ENCODE peak calls at places on chromosomes 2 and 18, in six cellular contexts. One of them, this sample, is unnamed.

GRCh38 chr18:52220062-52220591 is 119.9 kb upstream of the DCC start:
- DNase-seq in thoracic aorta: no peak
- DNase-seq in pancreas: no peak
- DNase-seq in hypothalamus: no peak
- DNase-seq in activated CD4-positive, alpha-beta T cell treated with anti-CD3 and anti-CD28 coated beads, Interleukin-2, amount 10 ng/mL, durations not matched to agents 7 days and 5 days: no peak
- DNase-seq in stimulated activated naive CD4-positive, alpha-beta T cell treated with Interleukin-2 at 50 U/mL for 16 hours: no peak
- DNase-seq in this sample: no peak

GRCh38 chr2:120251863-120252206 is 817 bp upstream of the RALB start:
- DNase-seq in thoracic aorta: no peak
- DNase-seq in pancreas: no peak
- DNase-seq in hypothalamus: no peak
- DNase-seq in activated CD4-positive, alpha-beta T cell treated with anti-CD3 and anti-CD28 coated beads, Interleukin-2, amount 10 ng/mL, durations not matched to agents 7 days and 5 days: no peak
- DNase-seq in stimulated activated naive CD4-positive, alpha-beta T cell treated with Interleukin-2 at 50 U/mL for 16 hours: no peak
- DNase-seq in this sample: no peak

GRCh38 chr2:182504903-182505302 is 78.1 kb upstream of the PDE1A start:
- DNase-seq in thoracic aorta: no peak
- DNase-seq in pancreas: no peak
- DNase-seq in hypothalamus: no peak
- DNase-seq in activated CD4-positive, alpha-beta T cell treated with anti-CD3 and anti-CD28 coated beads, Interleukin-2, amount 10 ng/mL, durations not matched to agents 7 days and 5 days: no peak
- DNase-seq in stimulated activated naive CD4-positive, alpha-beta T cell treated with Interleukin-2 at 50 U/mL for 16 hours: no peak
- DNase-seq in this sample: no peak

GRCh38 chr2:238938460-238939055 is 90.7 kb downstream of the TWIST2 start:
- DNase-seq in thoracic aorta: peak; percentile 31
- DNase-seq in pancreas: peak; percentile 36
- DNase-seq in hypothalamus: no peak
- DNase-seq in activated CD4-positive, alpha-beta T cell treated with anti-CD3 and anti-CD28 coated beads, Interleukin-2, amount 10 ng/mL, durations not matched to agents 7 days and 5 days: no peak
- DNase-seq in stimulated activated naive CD4-positive, alpha-beta T cell treated with Interleukin-2 at 50 U/mL for 16 hours: no peak
- DNase-seq in this sample: no peak

GRCh38 chr2:4662161-4662779 is 958.9 kb downstream of the DCDC2C start:
- DNase-seq in thoracic aorta: no peak
- DNase-seq in pancreas: no peak
- DNase-seq in hypothalamus: no peak
- DNase-seq in activated CD4-positive, alpha-beta T cell treated with anti-CD3 and anti-CD28 coated beads, Interleukin-2, amount 10 ng/mL, durations not matched to agents 7 days and 5 days: no peak
- DNase-seq in stimulated activated naive CD4-positive, alpha-beta T cell treated with Interleukin-2 at 50 U/mL for 16 hours: no peak
- DNase-seq in this sample: no peak

GRCh38 chr2:27128810-27129571 is 5.4 kb downstream of the ABHD1 start:
- DNase-seq in thoracic aorta: no peak
- DNase-seq in pancreas: no peak
- DNase-seq in hypothalamus: no peak
- DNase-seq in activated CD4-positive, alpha-beta T cell treated with anti-CD3 and anti-CD28 coated beads, Interleukin-2, amount 10 ng/mL, durations not matched to agents 7 days and 5 days: no peak
- DNase-seq in stimulated activated naive CD4-positive, alpha-beta T cell treated with Interleukin-2 at 50 U/mL for 16 hours: no peak
- DNase-seq in this sample: no peak

GRCh38 chr2:230932556-230933511 is 7.8 kb upstream of the GPR55 start:
- DNase-seq in thoracic aorta: no peak
- DNase-seq in pancreas: no peak
- DNase-seq in hypothalamus: no peak
- DNase-seq in activated CD4-positive, alpha-beta T cell treated with anti-CD3 and anti-CD28 coated beads, Interleukin-2, amount 10 ng/mL, durations not matched to agents 7 days and 5 days: no peak
- DNase-seq in stimulated activated naive CD4-positive, alpha-beta T cell treated with Interleukin-2 at 50 U/mL for 16 hours: no peak
- DNase-seq in this sample: no peak

GRCh38 chr2:152098033-152098797 is 629 bp downstream of the CACNB4 start:
- DNase-seq in thoracic aorta: no peak
- DNase-seq in pancreas: no peak
- DNase-seq in hypothalamus: no peak
- DNase-seq in activated CD4-positive, alpha-beta T cell treated with anti-CD3 and anti-CD28 coated beads, Interleukin-2, amount 10 ng/mL, durations not matched to agents 7 days and 5 days: no peak
- DNase-seq in stimulated activated naive CD4-positive, alpha-beta T cell treated with Interleukin-2 at 50 U/mL for 16 hours: no peak
- DNase-seq in this sample: no peak

GRCh38 chr2:162072181-162072702 is 1.8 kb downstream of the DPP4 start:
- DNase-seq in thoracic aorta: no peak
- DNase-seq in pancreas: no peak
- DNase-seq in hypothalamus: no peak
- DNase-seq in activated CD4-positive, alpha-beta T cell treated with anti-CD3 and anti-CD28 coated beads, Interleukin-2, amount 10 ng/mL, durations not matched to agents 7 days and 5 days: no peak
- DNase-seq in stimulated activated naive CD4-positive, alpha-beta T cell treated with Interleukin-2 at 50 U/mL for 16 hours: no peak
- DNase-seq in this sample: no peak

GRCh38 chr2:233789554-233789953 is 11.4 kb downstream of the MROH2A start:
- DNase-seq in thoracic aorta: no peak
- DNase-seq in pancreas: no peak
- DNase-seq in hypothalamus: no peak
- DNase-seq in activated CD4-positive, alpha-beta T cell treated with anti-CD3 and anti-CD28 coated beads, Interleukin-2, amount 10 ng/mL, durations not matched to agents 7 days and 5 days: no peak
- DNase-seq in stimulated activated naive CD4-positive, alpha-beta T cell treated with Interleukin-2 at 50 U/mL for 16 hours: no peak
- DNase-seq in this sample: no peak

GRCh38 chr18:79001001-79001400 is 21.4 kb downstream of the SALL3 start:
- DNase-seq in thoracic aorta: no peak
- DNase-seq in pancreas: no peak
- DNase-seq in hypothalamus: no peak
- DNase-seq in activated CD4-positive, alpha-beta T cell treated with anti-CD3 and anti-CD28 coated beads, Interleukin-2, amount 10 ng/mL, durations not matched to agents 7 days and 5 days: no peak
- DNase-seq in stimulated activated naive CD4-positive, alpha-beta T cell treated with Interleukin-2 at 50 U/mL for 16 hours: no peak
- DNase-seq in this sample: no peak

GRCh38 chr2:60796573-60797509 is 40.8 kb downstream of the PAPOLG start:
- DNase-seq in thoracic aorta: no peak
- DNase-seq in pancreas: no peak
- DNase-seq in hypothalamus: no peak
- DNase-seq in activated CD4-positive, alpha-beta T cell treated with anti-CD3 and anti-CD28 coated beads, Interleukin-2, amount 10 ng/mL, durations not matched to agents 7 days and 5 days: no peak
- DNase-seq in stimulated activated naive CD4-positive, alpha-beta T cell treated with Interleukin-2 at 50 U/mL for 16 hours: no peak
- DNase-seq in this sample: no peak

GRCh38 chr18:75087119-75088020 is 121.6 kb downstream of the PTGR3 start:
- DNase-seq in thoracic aorta: no peak
- DNase-seq in pancreas: no peak
- DNase-seq in hypothalamus: no peak
- DNase-seq in activated CD4-positive, alpha-beta T cell treated with anti-CD3 and anti-CD28 coated beads, Interleukin-2, amount 10 ng/mL, durations not matched to agents 7 days and 5 days: no peak
- DNase-seq in stimulated activated naive CD4-positive, alpha-beta T cell treated with Interleukin-2 at 50 U/mL for 16 hours: no peak
- DNase-seq in this sample: no peak

GRCh38 chr2:27929916-27930486 is 39.5 kb downstream of the BABAM2 start:
- DNase-seq in thoracic aorta: no peak
- DNase-seq in pancreas: no peak
- DNase-seq in hypothalamus: no peak
- DNase-seq in activated CD4-positive, alpha-beta T cell treated with anti-CD3 and anti-CD28 coated beads, Interleukin-2, amount 10 ng/mL, durations not matched to agents 7 days and 5 days: no peak
- DNase-seq in stimulated activated naive CD4-positive, alpha-beta T cell treated with Interleukin-2 at 50 U/mL for 16 hours: no peak
- DNase-seq in this sample: no peak

This sample was measured in T-cell.